ENCODE peak calls at places on chromosomes 3 and 15, in four cellular contexts. N, H, B and P are unnamed samples. For H3K36me3 and H3K4me1, the result is how much of the 10 kb centered on the place peaks cover.

GRCh38 chr3:127218457-127218922 is 25.6 kb downstream of the PRR23E start:
- DNase-seq in N (no peak), B (no peak), H (no peak), P (no peak)

GRCh38 chr3:182105875-182106274 is 394.1 kb downstream of the SOX2 start:
- DNase-seq in B (no peak), N (no peak), H (no peak), P (peak)

GRCh38 chr3:140995881-140996280 is 54.2 kb downstream of the SLC25A36 start:
- DNase-seq in N (no peak), H (no peak), B (peak), P (no peak)

GRCh38 chr3:113103588-113103987 is 107.8 kb upstream of the BOC start:
- DNase-seq in N (no peak), B (no peak), H (no peak), P (no peak)

GRCh38 chr3:112047264-112047663 is 12.7 kb downstream of the TMPRSS7 start:
- DNase-seq in B (no peak), H (no peak), N (no peak), P (no peak)

GRCh38 chr3:14210843-14211594 is 32.4 kb downstream of the LSM3 start:
- DNase-seq in N (no peak), B (peak), H (no peak), P (peak)

GRCh38 chr15:90044916-90045371 is 43.8 kb downstream of the ZNF710 start:
- DNase-seq in H (no peak), N (no peak), B (no peak), P (no peak)

GRCh38 chr15:45903283-45903682 is 268.5 kb downstream of the SQOR start:
- DNase-seq in B (no peak), H (no peak), N (no peak), P (no peak)

GRCh38 chr15:65263313-65263712 is 23.4 kb downstream of the PARP16 start:
- DNase-seq in B (no peak), N (no peak), H (no peak), P (no peak)

GRCh38 chr3:53834429-53835095 is 11.7 kb downstream of the CHDH start:
- DNase-seq in B (no peak), N (no peak), H (no peak), P (no peak)

GRCh38 chr3:87491843-87492242 is 215.5 kb upstream of the POU1F1 start:
- DNase-seq in H (no peak), B (peak), N (no peak), P (no peak)

GRCh38 chr3:133783762-133784161 is 21.9 kb upstream of the SRPRB start:
- DNase-seq in N (no peak), B (no peak), H (no peak), P (no peak)

GRCh38 chr3:56839784-56840724 is 38.3 kb upstream of the ARHGEF3 start:
- DNase-seq in H (no peak), B (peak), N (no peak), P (peak)

GRCh38 chr3:175398676-175399075 is 539.5 kb downstream of the NAALADL2 start:
- DNase-seq in N (no peak), B (peak), H (no peak), P (no peak)

GRCh38 chr3:195180490-195181106 is 90.4 kb downstream of the XXYLT1 start:
- DNase-seq in B (no peak), N (no peak), H (no peak), P (no peak)

GRCh38 chr3:66068255-66068654 is 29.5 kb upstream of the MAGI1 start:
- DNase-seq in N (no peak), B (no peak), H (no peak), P (no peak)

GRCh38 chr3:54530091-54530490 is 397.8 kb downstream of the LRTM1 start:
- DNase-seq in B (no peak), N (no peak), H (no peak), P (no peak)

GRCh38 chr15:38398134-38398533 is 55.8 kb upstream of the FAM98B start:
- DNase-seq in H (peak), B (peak), N (no peak), P (peak)

GRCh38 chr3:141646760-141647561 is 91.1 kb upstream of the RNF7 start:
- DNase-seq in H (no peak), N (peak), B (peak), P (peak)

GRCh38 chr15:39426552-39427532 is 154.0 kb upstream of the THBS1 start:
- DNase-seq in H (peak), B (peak), N (peak), P (peak)

GRCh38 chr3:190032924-190033323 is 87.8 kb downstream of the P3H2 start:
- DNase-seq in B (no peak), N (no peak), H (no peak), P (no peak)

GRCh38 chr3:49012441-49013017 is 5.3 kb downstream of the WDR6 start:
- DNase-seq in N (no peak), B (no peak), H (no peak), P (no peak)

GRCh38 chr15:87877114-87877810 is 379.3 kb downstream of the NTRK3 start:
- DNase-seq in N (peak), B (peak), H (no peak), P (peak)

GRCh38 chr3:57935539-57935938 is 72.7 kb upstream of the FLNB start:
- DNase-seq in H (no peak), B (no peak), N (no peak), P (no peak)

GRCh38 chr15:100614336-100614735 is 11.9 kb downstream of the ASB7 start:
- DNase-seq in H (no peak), N (no peak), B (no peak), P (no peak)

GRCh38 chr3:160921020-160921635 is 165.1 kb downstream of the PPM1L start:
- DNase-seq in H (no peak), B (peak), N (peak), P (peak)

GRCh38 chr15:65619636-65620290 is 2.0 kb upstream of the SLC24A1 start:
- DNase-seq in N (no peak), B (no peak), H (no peak), P (no peak)

GRCh38 chr3:138361193-138361525 is 12.8 kb downstream of the MRAS start:
- DNase-seq in N (no peak), H (no peak), B (no peak), P (no peak)

GRCh38 chr15:76501726-76502125 is 165.2 kb downstream of the ISL2 start:
- DNase-seq in H (no peak), B (peak), N (no peak), P (no peak)

GRCh38 chr3:22089284-22089683 is 338.3 kb upstream of the ZNF385D start:
- DNase-seq in N (no peak), B (peak), H (no peak), P (no peak)

GRCh38 chr15:77851696-77852095 is 219.0 kb upstream of the LINGO1 start:
- DNase-seq in N (no peak), B (no peak), H (no peak), P (no peak)

GRCh38 chr3:181694805-181695660 is 16.7 kb upstream of the SOX2 start:
- DNase-seq in H (no peak), N (peak), B (peak), P (no peak)

GRCh38 chr3:9955067-9955502 is 2.9 kb upstream of the PRRT3 start:
- DNase-seq in H (no peak), N (no peak), B (no peak), P (no peak)

GRCh38 chr3:134937256-134938023 is 142.4 kb downstream of the EPHB1 start:
- DNase-seq in N (peak), B (no peak), H (no peak), P (no peak)

GRCh38 chr3:151156618-151157216 is 46.3 kb downstream of the GPR171 start:
- DNase-seq in B (peak), H (no peak), N (no peak), P (no peak)

GRCh38 chr3:153591566-153592221 is 429.7 kb downstream of the RAP2B start:
- DNase-seq in H (no peak), B (no peak), N (no peak), P (no peak)

GRCh38 chr3:39463269-39463668 is 4.2 kb upstream of the MOBP start:
- DNase-seq in B (no peak), N (no peak), H (no peak), P (no peak)

GRCh38 chr15:77836116-77836798 is 203.5 kb upstream of the LINGO1 start:
- DNase-seq in H (no peak), N (no peak), B (no peak), P (no peak)

GRCh38 chr3:9809239-9809614 is 835 bp upstream of the TTLL3 start:
- DNase-seq in N (no peak), B (peak), H (no peak), P (no peak)

GRCh38 chr3:100299031-100299430 is 35.5 kb upstream of the NIT2 start:
- DNase-seq in N (no peak), B (no peak), H (no peak), P (no peak)
- H3K36me3 ChIP-seq in N (half or more), B (half or more), H (half or more), P (under half)

GRCh38 chr15:86001200-86001599 is 78.5 kb upstream of the AGBL1 start:
- DNase-seq in B (no peak), N (no peak), H (no peak), P (peak)

GRCh38 chr15:85997618-85998017 is 82.1 kb upstream of the AGBL1 start:
- DNase-seq in H (no peak), N (no peak), B (no peak), P (no peak)

GRCh38 chr15:86002444-86002843 is 77.2 kb upstream of the AGBL1 start:
- DNase-seq in H (no peak), N (no peak), B (no peak), P (no peak)

GRCh38 chr15:86004061-86004460 is 75.6 kb upstream of the AGBL1 start:
- DNase-seq in N (no peak), H (no peak), B (no peak), P (no peak)

GRCh38 chr15:85999658-86000057 is 80.0 kb upstream of the AGBL1 start:
- DNase-seq in B (no peak), N (no peak), H (no peak), P (no peak)
- H3K4me1 ChIP-seq in B (under half), N (under half), H (under half), P (under half)

DNA sequence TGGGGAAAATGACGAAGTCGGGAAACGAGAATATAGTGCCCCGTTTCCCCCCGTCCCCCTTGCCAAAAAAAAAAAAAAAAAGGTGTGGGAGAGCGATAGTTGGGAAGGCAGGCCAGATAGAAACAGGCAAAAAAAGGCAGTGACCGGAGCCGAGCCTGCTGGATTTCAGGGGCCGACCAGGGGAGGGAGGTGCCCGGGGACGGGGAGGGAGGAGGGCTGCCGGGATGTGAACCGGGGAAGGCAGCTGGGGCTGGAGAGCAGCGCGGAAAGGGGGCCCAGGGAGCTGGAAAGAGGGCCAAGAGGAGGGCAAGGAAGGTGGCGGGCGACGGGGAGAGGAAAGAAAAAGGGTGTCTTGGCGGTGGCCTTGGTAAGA is 831 bp downstream of the LRRN1 start:
- DNase-seq in N (no peak), H (no peak), B (no peak), P (no peak)
- H3K4me3 ChIP-seq in N (peak), H (peak), B (no peak), P (no peak)

GRCh38 chr15:55897560-55898336 is 95.7 kb downstream of the NEDD4 start:
- DNase-seq in N (peak), H (no peak), B (peak), P (peak)

GRCh38 chr15:55894406-55894965 is 98.9 kb downstream of the NEDD4 start:
- DNase-seq in H (no peak), N (no peak), B (no peak), P (no peak)

GRCh38 chr15:55902975-55903374 is 90.4 kb downstream of the NEDD4 start:
- DNase-seq in B (no peak), H (no peak), N (no peak), P (no peak)

GRCh38 chr15:55899537-55899936 is 93.9 kb downstream of the NEDD4 start:
- DNase-seq in B (no peak), H (no peak), N (no peak), P (no peak)

DNA sequence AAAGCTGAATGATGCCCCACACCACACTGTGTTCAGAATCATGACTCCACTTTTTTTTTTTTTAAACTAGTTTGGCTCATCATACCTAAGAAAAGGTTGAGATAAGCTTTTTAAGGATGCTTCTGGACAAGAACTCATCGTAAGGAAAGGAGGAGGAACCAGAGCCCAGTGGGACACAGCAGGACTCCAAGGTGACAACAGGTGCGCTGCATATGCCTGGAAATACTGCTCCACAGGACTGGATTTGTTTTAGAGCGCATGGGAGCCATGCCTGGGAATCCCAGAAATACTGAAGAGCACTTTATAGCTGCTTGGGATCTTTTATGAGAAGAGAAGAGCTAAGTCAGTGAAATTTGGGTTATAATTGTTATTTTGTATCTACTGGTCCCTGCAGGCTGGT is 93.4 kb downstream of the NEDD4 start:
- DNase-seq in H (no peak), N (no peak), B (no peak), P (no peak)
- H3K36me3 ChIP-seq in H (under half), N (under half), B (under half), P (under half)

GRCh38 chr15:85704021-85704420 is 90.7 kb downstream of the KLHL25 start:
- DNase-seq in H (no peak), B (peak), N (no peak), P (no peak)

GRCh38 chr15:85700767-85701166 is 94.0 kb downstream of the KLHL25 start:
- DNase-seq in N (no peak), H (no peak), B (no peak), P (no peak)

GRCh38 chr15:85704720-85705119 is 90.0 kb downstream of the KLHL25 start:
- DNase-seq in B (peak), H (no peak), N (peak), P (no peak)

GRCh38 chr15:85706779-85707518 is 87.8 kb downstream of the KLHL25 start:
- DNase-seq in N (peak), B (peak), H (no peak), P (peak)

DNA sequence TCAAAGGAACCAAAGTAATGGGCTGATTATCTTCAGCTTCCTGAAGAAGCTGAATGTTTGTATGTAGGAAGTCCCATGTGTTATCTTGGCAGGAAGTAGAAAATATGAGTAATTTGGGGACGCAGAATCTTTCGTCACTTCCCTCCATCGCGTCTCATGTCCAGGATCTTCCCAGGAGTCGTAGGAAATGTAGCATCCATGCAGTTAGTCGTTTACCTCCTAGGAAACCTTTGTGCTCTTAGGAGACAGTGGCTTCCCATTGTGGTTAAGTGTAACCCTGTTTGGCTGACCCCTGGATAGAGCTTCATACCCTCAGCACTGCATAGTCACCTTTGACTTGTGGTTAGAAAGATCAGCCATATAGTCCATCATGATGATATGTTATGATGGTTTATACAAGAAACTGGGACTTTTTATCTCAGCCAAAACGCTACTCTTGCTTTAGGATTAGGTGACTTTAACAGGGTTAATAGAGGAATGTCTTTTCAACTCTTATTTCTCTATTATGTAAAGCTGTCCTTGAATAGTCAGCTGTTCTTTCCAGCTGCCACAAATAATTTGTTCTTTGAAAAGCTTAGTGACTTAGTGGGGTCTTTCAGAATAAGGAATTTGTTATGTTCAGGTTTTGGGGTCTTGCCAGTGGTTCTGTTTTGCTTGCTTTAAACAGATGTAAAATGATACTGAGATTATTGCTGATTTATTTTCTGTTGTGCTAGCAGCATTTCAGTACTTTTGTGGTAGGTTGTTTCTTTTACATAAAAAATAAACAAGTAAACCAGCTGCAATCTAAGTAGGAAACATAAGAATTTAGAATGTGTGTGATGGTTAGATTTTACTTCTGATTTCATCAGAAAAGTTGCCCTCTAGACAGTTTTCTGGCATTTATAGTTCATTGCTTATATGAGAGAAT is 92.1 kb downstream of the KLHL25 start:
- DNase-seq in H (no peak), N (no peak), B (peak), P (no peak)
- H3K4me1 ChIP-seq in H (under half), N (half or more), B (under half), P (under half)

GRCh38 chr3:69087030-69087791 is 2.5 kb downstream of the ARL6IP5 start:
- DNase-seq in B (no peak), H (no peak), N (no peak), P (no peak)
- H3K4me3 ChIP-seq in B (peak), H (peak), N (peak), P (no peak)